ENCODE peak calls at places on chromosomes 5 and 9, in four cellular contexts. Z, A, O and Y are unnamed samples. For H3K4me1, the result is how much of the 10 kb centered on the place peaks cover.

GRCh38 chr5:171555160-171555559 is 135.7 kb downstream of the FGF18 start:
- DNase-seq in Z (no peak), A (no peak), O (no peak), Y (no peak)

GRCh38 chr9:89177021-89177400 is 1.6 kb downstream of the SHC3 start:
- DNase-seq in Z (no peak), A (no peak), O (no peak), Y (no peak)

GRCh38 chr5:39780341-39780740 is 355.6 kb upstream of the DAB2 start:
- DNase-seq in Z (no peak), A (no peak), O (no peak), Y (no peak)

GRCh38 chr9:132201780-132202703 is 40.2 kb downstream of the NTNG2 start:
- DNase-seq in Z (no peak), A (no peak), O (no peak), Y (no peak)

GRCh38 chr5:50751064-50751657 is 84.7 kb downstream of the PARP8 start:
- DNase-seq in Z (peak), A (peak), O (peak), Y (no peak)

GRCh38 chr9:119148855-119149254 is 220.4 kb downstream of the BRINP1 start:
- DNase-seq in Z (no peak), A (no peak), O (no peak), Y (no peak)

GRCh38 chr9:109887079-109887478 is 107.1 kb downstream of the PALM2AKAP2 start:
- DNase-seq in Z (no peak), A (no peak), O (no peak), Y (no peak)

GRCh38 chr9:124133752-124134151 is 122.2 kb downstream of the LHX2 start:
- DNase-seq in Z (no peak), A (no peak), O (peak), Y (no peak)

GRCh38 chr9:95211028-95211427 is 106.5 kb downstream of the FANCC start:
- DNase-seq in Z (no peak), A (no peak), O (no peak), Y (no peak)

GRCh38 chr5:34915856-34916192 is 313 bp downstream of the BRIX1 start:
- DNase-seq in Z (no peak), A (no peak), O (no peak), Y (no peak)

GRCh38 chr9:136566899-136567298 is 21.1 kb upstream of the NOTCH1 start:
- DNase-seq in Z (no peak), A (no peak), O (no peak), Y (no peak)

GRCh38 chr5:140245354-140245753 is 57.5 kb downstream of the PFDN1 start:
- DNase-seq in Z (no peak), A (no peak), O (no peak), Y (no peak)

GRCh38 chr5:140244525-140245025 is 58.3 kb downstream of the PFDN1 start:
- DNase-seq in Z (peak), A (peak), O (peak), Y (peak)

GRCh38 chr5:140246378-140247122 is 56.4 kb downstream of the PFDN1 start:
- DNase-seq in Z (no peak), A (no peak), O (no peak), Y (no peak)

GRCh38 chr5:140243855-140244254 is 59.0 kb downstream of the PFDN1 start:
- DNase-seq in Z (no peak), A (no peak), O (no peak), Y (no peak)

DNA sequence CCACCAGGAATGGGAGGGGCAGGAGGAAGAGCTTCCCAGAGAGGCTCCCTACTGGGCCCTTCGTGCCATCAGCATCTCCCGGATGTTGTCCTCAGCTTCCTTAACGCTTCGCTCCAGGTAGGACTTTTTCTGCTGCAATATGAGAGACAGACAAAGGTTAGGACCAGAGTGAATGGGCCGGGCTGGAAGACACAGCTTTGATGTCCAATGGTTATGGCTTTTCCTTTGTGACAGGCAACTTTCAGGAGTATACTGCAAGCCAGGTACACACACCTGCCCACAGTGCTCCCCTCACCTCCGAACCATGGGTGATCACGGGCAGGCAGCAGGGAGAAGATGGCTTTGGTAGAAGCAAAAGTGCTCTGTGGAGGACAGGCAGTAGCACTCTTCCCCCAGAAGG is 57.0 kb downstream of the PFDN1 start:
- DNase-seq in Z (no peak), A (no peak), O (no peak), Y (no peak)
- H3K4me1 ChIP-seq in Z (under half), A (under half), O (half or more), Y (under half)

GRCh38 chr5:32163785-32164184 is 10.3 kb downstream of the GOLPH3 start:
- DNase-seq in Z (no peak), A (no peak), O (no peak), Y (no peak)

GRCh38 chr5:32165597-32165996 is 8.5 kb downstream of the GOLPH3 start:
- DNase-seq in Z (no peak), A (no peak), O (no peak), Y (no peak)

GRCh38 chr5:32160228-32160627 is 13.9 kb downstream of the GOLPH3 start:
- DNase-seq in Z (no peak), A (no peak), O (no peak), Y (no peak)

GRCh38 chr5:32159328-32160072 is 14.6 kb downstream of the GOLPH3 start:
- DNase-seq in Z (no peak), A (no peak), O (no peak), Y (no peak)

DNA sequence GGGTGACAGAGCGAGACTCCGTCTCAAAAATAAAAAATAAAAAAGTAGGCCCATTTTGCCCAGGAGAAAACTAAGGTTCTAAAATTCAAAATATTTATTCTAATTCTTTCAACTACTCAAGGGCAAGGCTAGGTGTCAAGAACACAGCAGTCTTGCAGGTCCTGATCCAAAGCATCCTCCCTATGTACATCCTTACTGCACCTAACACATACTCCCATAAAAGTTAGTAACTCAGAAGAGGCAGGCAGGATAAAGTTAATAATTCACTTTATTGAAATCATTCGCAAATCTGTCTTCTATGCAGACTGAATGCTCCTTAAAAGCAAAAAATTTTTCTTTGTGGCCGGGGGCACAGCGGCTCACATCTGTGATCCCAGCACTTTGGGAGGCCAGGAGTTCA is 11.1 kb downstream of the GOLPH3 start:
- DNase-seq in Z (no peak), A (no peak), O (no peak), Y (no peak)
- H3K4me1 ChIP-seq in Z (under half), A (under half), O (half or more), Y (under half)

DNA sequence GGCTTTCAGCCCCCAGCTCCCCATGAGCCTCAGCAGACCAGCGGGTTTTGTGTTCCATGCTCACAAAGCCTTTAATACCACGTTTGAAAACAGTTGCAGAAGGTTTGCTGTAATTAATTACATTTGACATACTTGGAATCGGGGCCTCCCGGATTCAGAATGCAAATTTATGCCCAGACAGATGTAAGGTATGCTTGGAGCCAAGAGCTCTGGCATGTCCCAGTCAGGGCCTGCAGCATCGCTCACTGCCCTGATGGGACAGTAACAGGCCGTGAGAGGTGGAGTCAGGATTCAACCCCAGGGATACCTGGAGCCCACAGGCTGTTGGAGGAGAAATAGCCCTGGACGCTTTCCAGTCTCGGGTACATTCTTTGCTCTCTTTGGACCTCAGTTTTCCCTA is 12.3 kb downstream of the ZNF618 start:
- DNase-seq in Z (no peak), A (no peak), O (no peak), Y (no peak)
- H3K4me1 ChIP-seq in Z (under half), A (under half), O (under half), Y (under half)

GRCh38 chr5:133990396-133990795 is 14.4 kb downstream of the VDAC1 start:
- DNase-seq in Z (no peak), A (no peak), O (no peak), Y (no peak)
- H3K4me1 ChIP-seq in Z (under half), A (under half), O (under half), Y (under half)

DNA sequence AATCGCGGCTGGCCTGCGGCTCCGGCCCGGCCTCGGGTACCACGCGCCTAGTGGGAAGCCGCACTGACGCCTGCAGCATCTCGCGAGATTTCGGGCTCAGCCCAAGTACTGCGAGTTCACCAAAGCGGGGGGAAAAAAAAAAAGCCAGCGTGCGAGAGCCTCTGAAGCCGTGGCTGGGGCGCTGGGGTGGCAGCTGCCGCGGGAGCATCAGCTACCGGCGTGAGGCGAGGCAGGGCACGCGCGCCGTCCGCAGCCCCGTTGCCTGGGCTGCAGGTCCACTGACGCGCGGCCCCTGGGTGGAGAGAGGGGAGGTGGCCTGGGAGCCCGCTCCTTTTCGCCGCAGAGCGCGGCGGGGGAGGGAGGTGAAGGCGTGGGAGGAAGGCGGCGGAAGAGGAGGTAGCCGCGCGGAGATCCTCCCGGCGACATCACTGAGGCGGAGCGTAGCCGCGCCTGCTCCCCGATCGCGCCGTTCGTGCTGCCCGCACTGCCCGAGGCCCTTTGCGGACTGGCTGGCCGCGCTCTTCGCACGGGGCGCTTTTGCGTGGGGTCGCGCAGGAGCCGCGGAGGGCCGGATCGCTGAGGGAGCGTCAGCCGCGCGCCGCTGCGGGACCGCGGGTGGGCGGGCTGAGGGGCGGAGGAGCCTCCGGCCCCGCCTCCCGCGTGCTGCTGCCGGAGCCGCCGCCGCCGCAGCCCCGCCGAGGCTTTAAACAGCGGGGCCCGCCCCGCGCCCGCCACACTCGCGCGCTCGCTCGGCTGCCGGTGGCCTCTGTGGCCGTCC is at the start of gene SLC12A2:
- DNase-seq in Z (peak), A (peak), O (peak), Y (peak)
- H3K4me1 ChIP-seq in Z (under half), A (under half), O (half or more), Y (under half)